ENCODE peak calls at places on chromosomes 4 and X, in ten cellular contexts. One of them, this sample, is unnamed.

GRCh38 chr4:98199247-98199646 is 56.0 kb upstream of the STPG2 start:
- DNase-seq in GM23338: no peak
- DNase-seq in A549: no peak
- DNase-seq in GM12864: no peak
- DNase-seq in tibial artery: no peak
- DNase-seq in fibroblast of mammary gland: peak
- DNase-seq in mesendoderm: no peak
- DNase-seq in PC-3: no peak
- DNase-seq in aorta: no peak
- DNase-seq in upper lobe of right lung: no peak
- DNase-seq in this sample: no peak

GRCh38 chrX:12988797-12989196 is 13.9 kb downstream of the TMSB4X start:
- DNase-seq in aorta: no peak
- DNase-seq in tibial artery: no peak
- DNase-seq in fibroblast of mammary gland: peak
- DNase-seq in GM23338: no peak
- DNase-seq in mesendoderm: no peak
- DNase-seq in GM12864: no peak
- DNase-seq in PC-3: peak
- DNase-seq in upper lobe of right lung: no peak
- DNase-seq in A549: peak
- DNase-seq in this sample: peak

GRCh38 chr4:119261986-119262385 is 49.5 kb downstream of the USP53 start:
- DNase-seq in aorta: no peak
- DNase-seq in PC-3: peak
- DNase-seq in mesendoderm: no peak
- DNase-seq in upper lobe of right lung: no peak
- DNase-seq in GM12864: no peak
- DNase-seq in tibial artery: no peak
- DNase-seq in A549: no peak
- DNase-seq in GM23338: no peak
- DNase-seq in fibroblast of mammary gland: no peak
- DNase-seq in this sample: no peak

GRCh38 chr4:128854433-128854832 is 44.9 kb downstream of the JADE1 start:
- DNase-seq in GM23338: no peak
- DNase-seq in mesendoderm: no peak
- DNase-seq in tibial artery: no peak
- DNase-seq in upper lobe of right lung: no peak
- DNase-seq in aorta: no peak
- DNase-seq in fibroblast of mammary gland: peak
- DNase-seq in PC-3: no peak
- DNase-seq in GM12864: no peak
- DNase-seq in A549: no peak
- DNase-seq in this sample: no peak

GRCh38 chrX:1468250-1468772 is 15.6 kb upstream of the ASMTL start:
- DNase-seq in A549: peak
- DNase-seq in tibial artery: peak
- DNase-seq in fibroblast of mammary gland: peak
- DNase-seq in PC-3: peak
- DNase-seq in aorta: peak
- DNase-seq in GM23338: no peak
- DNase-seq in mesendoderm: no peak
- DNase-seq in upper lobe of right lung: peak
- DNase-seq in GM12864: no peak
- DNase-seq in this sample: peak

GRCh38 chrX:13007519-13008188 is 32.7 kb downstream of the TMSB4X start:
- DNase-seq in PC-3: peak
- DNase-seq in A549: no peak
- DNase-seq in aorta: no peak
- DNase-seq in GM23338: no peak
- DNase-seq in fibroblast of mammary gland: peak
- DNase-seq in GM12864: no peak
- DNase-seq in mesendoderm: no peak
- DNase-seq in tibial artery: no peak
- DNase-seq in upper lobe of right lung: no peak
- DNase-seq in this sample: peak

GRCh38 chr4:30790123-30790522 is 70.0 kb downstream of the PCDH7 start:
- DNase-seq in upper lobe of right lung: no peak
- DNase-seq in A549: no peak
- DNase-seq in GM12864: no peak
- DNase-seq in PC-3: no peak
- DNase-seq in fibroblast of mammary gland: no peak
- DNase-seq in GM23338: no peak
- DNase-seq in aorta: no peak
- DNase-seq in mesendoderm: no peak
- DNase-seq in tibial artery: no peak
- DNase-seq in this sample: no peak

GRCh38 chrX:149871940-149872339 is 9.0 kb upstream of the MAGEA8 start:
- DNase-seq in fibroblast of mammary gland: peak
- DNase-seq in GM12864: peak
- DNase-seq in aorta: no peak
- DNase-seq in mesendoderm: peak
- DNase-seq in A549: peak
- DNase-seq in upper lobe of right lung: no peak
- DNase-seq in tibial artery: no peak
- DNase-seq in PC-3: peak
- DNase-seq in GM23338: peak
- DNase-seq in this sample: peak

DNA sequence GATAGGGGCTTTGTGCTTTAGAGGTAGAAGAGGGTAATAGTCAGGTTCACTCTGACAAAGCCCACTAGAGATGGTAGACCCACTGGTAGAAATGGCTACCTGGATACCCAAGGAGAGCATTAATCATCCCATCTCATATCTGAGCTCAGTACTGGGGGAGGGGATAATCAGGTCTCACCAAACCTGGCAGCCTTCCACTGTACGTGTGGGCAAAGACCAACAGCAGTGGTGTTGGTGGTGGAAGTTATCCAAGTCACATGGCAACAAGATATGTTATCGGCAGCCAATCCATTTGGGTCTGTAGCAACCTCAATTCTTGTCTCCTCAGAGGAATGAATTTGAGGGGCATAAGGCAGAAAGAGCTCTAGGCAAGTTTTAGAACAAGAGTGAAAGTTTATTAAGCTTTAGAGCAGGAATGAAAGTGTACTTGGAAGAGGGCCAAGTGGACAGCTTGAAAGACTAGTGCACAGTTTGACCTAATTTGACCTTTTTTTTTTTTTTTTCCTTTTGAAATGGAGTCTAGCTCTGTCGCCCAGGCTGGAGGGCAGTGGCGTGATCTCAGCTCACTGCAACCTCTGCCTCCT is 67.0 kb upstream of the CXCL13 start:
- DNase-seq in aorta: no peak
- DNase-seq in GM23338: no peak
- DNase-seq in fibroblast of mammary gland: peak
- DNase-seq in PC-3: peak
- DNase-seq in mesendoderm: no peak
- DNase-seq in A549: peak
- DNase-seq in tibial artery: no peak
- DNase-seq in GM12864: no peak
- DNase-seq in upper lobe of right lung: no peak
- DNase-seq in this sample: peak
- H3K4me3 ChIP-seq in aorta: no peak
- H3K4me3 ChIP-seq in GM23338: no peak
- H3K4me3 ChIP-seq in fibroblast of mammary gland: no peak
- H3K4me3 ChIP-seq in PC-3: peak
- H3K4me3 ChIP-seq in mesendoderm: no peak
- H3K4me3 ChIP-seq in A549: no peak
- H3K4me3 ChIP-seq in tibial artery: no peak
- H3K4me3 ChIP-seq in GM12864: no peak
- H3K4me3 ChIP-seq in upper lobe of right lung: no peak
- H3K4me3 ChIP-seq in this sample: no peak

DNA sequence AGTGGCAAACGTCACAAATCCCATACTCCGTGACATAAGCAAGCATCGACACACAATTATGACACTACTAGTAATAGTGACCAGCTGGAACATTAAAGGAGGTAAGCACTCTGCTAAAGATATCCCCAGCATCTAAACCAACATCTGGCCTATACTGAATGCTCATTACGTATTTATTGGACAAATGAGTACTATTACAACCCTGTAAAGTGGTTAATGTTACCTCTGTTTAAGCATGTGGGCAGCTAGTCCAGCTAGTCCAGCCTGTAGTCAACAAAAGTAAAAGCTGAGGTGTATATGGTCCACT is 419 bp upstream of the RPGR start:
- DNase-seq in aorta: no peak
- DNase-seq in tibial artery: no peak
- DNase-seq in upper lobe of right lung: no peak
- DNase-seq in GM12864: no peak
- DNase-seq in A549: no peak
- DNase-seq in fibroblast of mammary gland: no peak
- DNase-seq in PC-3: no peak
- DNase-seq in mesendoderm: no peak
- DNase-seq in GM23338: no peak
- DNase-seq in this sample: no peak
- H3K4me3 ChIP-seq in aorta: no peak
- H3K4me3 ChIP-seq in tibial artery: peak
- H3K4me3 ChIP-seq in upper lobe of right lung: peak
- H3K4me3 ChIP-seq in GM12864: no peak
- H3K4me3 ChIP-seq in A549: peak
- H3K4me3 ChIP-seq in fibroblast of mammary gland: peak
- H3K4me3 ChIP-seq in PC-3: peak
- H3K4me3 ChIP-seq in mesendoderm: no peak
- H3K4me3 ChIP-seq in GM23338: peak
- H3K4me3 ChIP-seq in this sample: peak

DNA sequence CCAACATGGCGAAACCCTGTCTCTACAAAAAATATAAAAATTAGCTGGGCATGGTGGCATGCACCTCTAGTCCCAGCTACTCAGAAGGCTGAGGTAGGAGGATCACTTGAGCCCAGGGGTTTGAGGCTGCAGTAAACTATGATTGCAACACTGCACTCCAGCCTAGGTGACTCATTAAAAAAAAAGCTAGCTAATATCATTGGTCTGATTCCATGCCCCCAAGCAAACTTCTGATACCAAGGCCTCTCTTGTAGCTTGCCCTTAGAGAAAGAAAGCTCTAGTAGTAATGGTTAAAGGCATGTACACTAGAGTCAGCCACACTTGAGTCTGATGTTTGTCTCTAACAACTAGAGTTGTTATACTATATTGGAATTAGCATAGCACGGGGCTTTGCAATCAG is 32.6 kb upstream of the PHF8 start:
- DNase-seq in tibial artery: no peak
- DNase-seq in upper lobe of right lung: no peak
- DNase-seq in A549: peak
- DNase-seq in aorta: no peak
- DNase-seq in GM12864: no peak
- DNase-seq in GM23338: no peak
- DNase-seq in PC-3: peak
- DNase-seq in fibroblast of mammary gland: peak
- DNase-seq in mesendoderm: peak
- DNase-seq in this sample: peak
- H3K4me3 ChIP-seq in tibial artery: no peak
- H3K4me3 ChIP-seq in upper lobe of right lung: no peak
- H3K4me3 ChIP-seq in A549: no peak
- H3K4me3 ChIP-seq in aorta: no peak
- H3K4me3 ChIP-seq in GM12864: no peak
- H3K4me3 ChIP-seq in GM23338: no peak
- H3K4me3 ChIP-seq in PC-3: no peak
- H3K4me3 ChIP-seq in fibroblast of mammary gland: no peak
- H3K4me3 ChIP-seq in mesendoderm: no peak
- H3K4me3 ChIP-seq in this sample: no peak

GRCh38 chrX:11870789-11871188 is 112.8 kb downstream of the MSL3 start:
- DNase-seq in A549: no peak
- DNase-seq in PC-3: no peak
- DNase-seq in tibial artery: no peak
- DNase-seq in GM12864: no peak
- DNase-seq in GM23338: no peak
- DNase-seq in mesendoderm: no peak
- DNase-seq in aorta: no peak
- DNase-seq in upper lobe of right lung: no peak
- DNase-seq in fibroblast of mammary gland: no peak
- DNase-seq in this sample: no peak

GRCh38 chrX:11864171-11864570 is 106.1 kb downstream of the MSL3 start:
- DNase-seq in tibial artery: no peak
- DNase-seq in mesendoderm: no peak
- DNase-seq in GM12864: no peak
- DNase-seq in PC-3: no peak
- DNase-seq in upper lobe of right lung: no peak
- DNase-seq in aorta: no peak
- DNase-seq in fibroblast of mammary gland: peak
- DNase-seq in A549: no peak
- DNase-seq in GM23338: no peak
- DNase-seq in this sample: no peak

GRCh38 chrX:11867610-11868345 is 109.7 kb downstream of the MSL3 start:
- DNase-seq in GM23338: no peak
- DNase-seq in A549: no peak
- DNase-seq in upper lobe of right lung: no peak
- DNase-seq in tibial artery: no peak
- DNase-seq in PC-3: no peak
- DNase-seq in mesendoderm: no peak
- DNase-seq in GM12864: no peak
- DNase-seq in aorta: no peak
- DNase-seq in fibroblast of mammary gland: peak
- DNase-seq in this sample: no peak
- H3K4me3 ChIP-seq in GM23338: no peak
- H3K4me3 ChIP-seq in A549: no peak
- H3K4me3 ChIP-seq in upper lobe of right lung: no peak
- H3K4me3 ChIP-seq in tibial artery: no peak
- H3K4me3 ChIP-seq in PC-3: no peak
- H3K4me3 ChIP-seq in mesendoderm: no peak
- H3K4me3 ChIP-seq in GM12864: no peak
- H3K4me3 ChIP-seq in aorta: no peak
- H3K4me3 ChIP-seq in fibroblast of mammary gland: no peak
- H3K4me3 ChIP-seq in this sample: no peak

GRCh38 chr4:154586296-154587033 is 4.1 kb downstream of the FGA start:
- DNase-seq in mesendoderm: no peak
- DNase-seq in GM12864: no peak
- DNase-seq in aorta: peak
- DNase-seq in tibial artery: no peak
- DNase-seq in A549: no peak
- DNase-seq in GM23338: no peak
- DNase-seq in fibroblast of mammary gland: no peak
- DNase-seq in PC-3: no peak
- DNase-seq in upper lobe of right lung: no peak
- DNase-seq in this sample: no peak
- H3K4me3 ChIP-seq in mesendoderm: no peak
- H3K4me3 ChIP-seq in GM12864: no peak
- H3K4me3 ChIP-seq in aorta: no peak
- H3K4me3 ChIP-seq in tibial artery: no peak
- H3K4me3 ChIP-seq in A549: no peak
- H3K4me3 ChIP-seq in GM23338: no peak
- H3K4me3 ChIP-seq in fibroblast of mammary gland: no peak
- H3K4me3 ChIP-seq in PC-3: no peak
- H3K4me3 ChIP-seq in upper lobe of right lung: no peak
- H3K4me3 ChIP-seq in this sample: no peak

This sample was measured in epithelial cell of esophagus.